ENCODE peak calls at places on chromosomes 16 and 17, in four cellular contexts. J is HFF-Myc, C is cardiac fibroblast, W is PC-3. X is an unnamed sample.

GRCh38 chr16:17345043-17345442 is 125.7 kb downstream of the XYLT1 start:
- DNase-seq in J (no peak), W (no peak), C (peak; percentile 48), X (no peak)

GRCh38 chr17:29977836-29978235 is 36.4 kb downstream of the EFCAB5 start:
- DNase-seq in C (peak; percentile 69), J (no peak), W (no peak), X (peak; percentile 4)

GRCh38 chr16:12917653-12918052 is 16.3 kb downstream of the SHISA9 start:
- DNase-seq in C (no peak), W (no peak), J (no peak), X (no peak)

GRCh38 chr17:340074-340473 is 12.5 kb downstream of the RPH3AL start:
- DNase-seq in W (no peak), C (no peak), J (no peak), X (no peak)

GRCh38 chr16:77195411-77195810 is 3.8 kb upstream of the SYCE1L start:
- DNase-seq in J (no peak), W (no peak), C (no peak), X (no peak)

GRCh38 chr16:50666658-50667496 is 14.2 kb downstream of the SNX20 start:
- DNase-seq in C (no peak), W (no peak), J (no peak), X (no peak)

GRCh38 chr16:83951544-83951943 is 1.5 kb upstream of the OSGIN1 start:
- DNase-seq in W (no peak), J (no peak), C (no peak), X (no peak)

GRCh38 chr16:16062023-16062932 is 112.9 kb downstream of the ABCC1 start:
- DNase-seq in C (peak; percentile 50), J (no peak), W (no peak), X (no peak)

GRCh38 chr17:42322382-42323267 is 34.3 kb downstream of the STAT5A start:
- DNase-seq in J (peak; percentile 86), W (no peak), C (peak; percentile 94), X (peak; percentile 96)

GRCh38 chr16:5450435-5451104 is 353.0 kb upstream of the EEF2KMT start:
- DNase-seq in W (no peak), C (no peak), J (no peak), X (no peak)

GRCh38 chr16:46638947-46639925 is 18.1 kb upstream of the SHCBP1 start:
- DNase-seq in W (peak; percentile 28), J (no peak), C (no peak), X (no peak)

GRCh38 chr17:1873418-1873817 is 43.6 kb downstream of the RPA1 start:
- DNase-seq in J (no peak), C (no peak), W (no peak), X (no peak)

GRCh38 chr17:53837131-53837530 is 14.4 kb downstream of the KIF2B start:
- DNase-seq in J (no peak), C (no peak), W (no peak), X (no peak)

GRCh38 chr16:75198135-75198600 is 8.8 kb downstream of the CTRB2 start:
- DNase-seq in J (peak; percentile 24), W (no peak), C (peak; percentile 64), X (peak; percentile 58)

GRCh38 chr17:7780736-7781135 is 53.3 kb upstream of the KDM6B start:
- DNase-seq in C (no peak), W (no peak), J (no peak), X (no peak)

GRCh38 chr17:6556121-6557039 is at the start of gene PITPNM3:
- DNase-seq in C (no peak), J (no peak), W (peak; percentile 38), X (no peak)

GRCh38 chr17:52011070-52011469 is 147.4 kb downstream of the CA10 start:
- DNase-seq in C (no peak), J (no peak), W (no peak), X (no peak)

GRCh38 chr17:7328840-7329359 is at the start of gene NEURL4:
- DNase-seq in C (no peak), J (no peak), W (peak; percentile 2), X (no peak)

GRCh38 chr17:74089869-74090464 is 113.5 kb upstream of the RPL38 start:
- DNase-seq in J (no peak), C (peak; percentile 55), W (peak; percentile 77), X (no peak)

GRCh38 chr16:67024384-67024896 is 4.5 kb upstream of the CBFB start:
- DNase-seq in W (no peak), J (no peak), C (no peak), X (no peak)

GRCh38 chr17:66580601-66581385 is 254.1 kb upstream of the CACNG5 start:
- DNase-seq in J (peak; percentile 86), C (peak; percentile 62), W (no peak), X (no peak)

GRCh38 chr16:17305694-17306093 is 165.1 kb downstream of the XYLT1 start:
- DNase-seq in W (no peak), J (no peak), C (no peak), X (no peak)

GRCh38 chr17:13952252-13952721 is 117.0 kb upstream of the COX10 start:
- DNase-seq in C (no peak), W (peak; percentile 14), J (no peak), X (no peak)

GRCh38 chr17:7841622-7842379 is 7.8 kb downstream of the KDM6B start:
- DNase-seq in J (no peak), C (peak; percentile 94), W (peak; percentile 83), X (no peak)

GRCh38 chr16:1770328-1771071 is 843 bp downstream of the NME3 start:
- DNase-seq in J (no peak), W (peak; percentile 60), C (peak; percentile 61), X (no peak)

GRCh38 chr17:64420143-64420670 is 28.7 kb upstream of the MILR1 start:
- DNase-seq in J (peak; percentile 65), C (peak; percentile 88), W (peak; percentile 91), X (peak; percentile 62)

GRCh38 chr16:49575352-49576172 is 202.0 kb downstream of the C16orf78 start:
- DNase-seq in C (peak; percentile 24), J (no peak), W (no peak), X (no peak)

GRCh38 chr16:85423186-85423550 is 190.0 kb upstream of the GSE1 start:
- DNase-seq in C (no peak), J (no peak), W (no peak), X (no peak)

GRCh38 chr17:47694018-47694817 is at the start of gene TBKBP1:
- DNase-seq in W (peak; percentile 51), J (no peak), C (peak; percentile 80), X (no peak)

GRCh38 chr17:70621593-70621992 is 452.3 kb downstream of the KCNJ2 start:
- DNase-seq in J (no peak), C (peak; percentile 28), W (no peak), X (no peak)

GRCh38 chr16:50809561-50809960 is 67.7 kb downstream of the CYLD start:
- DNase-seq in J (no peak), W (no peak), C (no peak), X (no peak)

GRCh38 chr16:89037261-89038152 is 56.1 kb upstream of the ACSF3 start:
- DNase-seq in J (no peak), C (peak; percentile 40), W (peak; percentile 10), X (no peak)

GRCh38 chr17:6102615-6103014 is 32.4 kb downstream of the WSCD1 start:
- DNase-seq in C (no peak), W (no peak), J (no peak), X (no peak)

GRCh38 chr17:18004345-18004744 is 31.7 kb downstream of the DRC3 start:
- DNase-seq in W (peak; percentile 43), C (no peak), J (no peak), X (no peak)

GRCh38 chr17:68812876-68813584 is 142.2 kb downstream of the ABCA8 start:
- DNase-seq in C (peak; percentile 23), J (no peak), W (no peak), X (no peak)

GRCh38 chr17:1275962-1276736 is 3.3 kb upstream of the TRARG1 start:
- DNase-seq in C (peak; percentile 51), W (peak; percentile 50), J (no peak), X (no peak)

DNA sequence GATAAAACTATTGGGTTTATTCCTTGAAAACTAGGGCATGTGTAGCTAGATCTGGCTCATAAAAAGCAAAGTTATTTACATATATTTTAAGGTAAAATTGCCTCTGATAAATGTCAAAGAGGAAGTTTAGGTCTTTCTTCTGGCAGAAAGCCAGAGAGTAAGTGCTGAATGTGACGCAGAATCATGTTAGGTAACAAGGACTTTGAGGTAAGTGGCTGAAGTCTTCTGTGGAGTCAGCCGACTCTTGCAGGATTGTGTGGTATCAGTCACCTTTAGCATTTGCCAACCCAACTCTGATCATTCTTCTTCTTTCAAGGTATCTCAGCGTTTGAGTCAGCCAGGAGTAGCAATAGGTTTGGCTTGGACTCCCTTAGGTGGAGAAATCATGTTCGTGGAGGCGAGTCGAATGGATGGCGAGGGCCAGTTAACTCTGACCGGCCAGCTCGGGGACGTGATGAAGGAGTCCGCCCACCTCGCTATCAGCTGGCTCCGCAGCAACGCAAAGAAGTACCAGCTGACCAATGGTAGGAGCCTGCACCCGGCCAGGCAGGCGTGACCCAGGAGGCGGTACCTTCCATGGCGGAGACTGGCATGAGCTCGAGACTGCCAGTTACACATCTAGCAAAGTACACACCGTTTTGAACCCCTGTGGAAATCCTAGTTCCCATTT is 37.9 kb downstream of the SIAH1 start:
- DNase-seq in W (no peak), J (no peak), C (no peak), X (no peak)
- TF ChIP-seq CTCF in W (no peak), J (no peak), C (no peak), X (no peak)

DNA sequence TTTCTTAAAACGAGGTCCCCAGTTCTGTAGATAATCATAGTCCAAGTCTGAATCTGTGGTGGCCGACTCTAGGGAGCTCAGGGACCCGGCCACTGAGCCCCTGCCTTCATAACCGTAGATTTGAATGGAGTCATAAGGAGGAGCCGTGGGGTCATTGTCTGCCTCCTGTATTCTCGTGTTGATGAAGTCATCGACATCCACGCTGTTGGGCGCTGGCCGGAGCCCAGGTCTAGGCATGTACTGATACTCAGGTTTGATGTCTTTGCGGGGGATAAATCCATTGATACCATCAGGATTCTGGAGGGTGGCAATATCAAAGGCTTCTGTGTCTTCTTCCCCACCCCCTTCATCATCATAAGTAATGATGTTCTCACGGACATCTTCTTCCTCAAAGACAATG is 174.2 kb downstream of the CDH11 start:
- DNase-seq in W (no peak), C (no peak), J (no peak), X (no peak)
- TF ChIP-seq CTCF in W (no peak), C (no peak), J (no peak), X (no peak)

GRCh38 chr17:73071387-73071999 is 21.0 kb downstream of the SLC39A11 start:
- DNase-seq in C (peak; percentile 45), W (no peak), J (no peak), X (no peak)
- TF ChIP-seq CTCF in C (no peak), W (no peak), J (no peak), X (no peak)

GRCh38 chr16:23432176-23433128 is 20.5 kb downstream of the COG7 start:
- DNase-seq in C (no peak), W (no peak), J (no peak), X (no peak)
- TF ChIP-seq CTCF in C (no peak), W (no peak), J (no peak), X (no peak)

X was measured in AG09319.